ENCODE peak calls at places on chromosomes 1 and 21, in four cellular contexts. N, R, O and A are unnamed samples.

GRCh38 chr1:67650061-67650460 is 34.9 kb upstream of the GADD45A start:
- DNase-seq in N (no peak), R (no peak), O (peak), A (no peak)

GRCh38 chr1:228212966-228213844 is 5.4 kb downstream of the OBSCN start:
- DNase-seq in R (peak), O (peak), N (peak), A (peak)

GRCh38 chr1:16436946-16437474 is at the start of gene SPATA21:
- DNase-seq in R (no peak), N (no peak), O (no peak), A (no peak)

GRCh38 chr21:37878946-37879660 is 37.2 kb downstream of the KCNJ6 start:
- DNase-seq in O (peak), R (no peak), N (no peak), A (peak)

GRCh38 chr1:29973406-29973805 is 737.1 kb downstream of the PTPRU start:
- DNase-seq in N (no peak), R (no peak), O (no peak), A (no peak)

GRCh38 chr1:181090653-181091126 is 2.2 kb downstream of the IER5 start:
- DNase-seq in R (no peak), O (no peak), N (no peak), A (no peak)

GRCh38 chr1:153348511-153349362 is at the start of gene PGLYRP4:
- DNase-seq in O (no peak), N (no peak), R (no peak), A (no peak)

GRCh38 chr1:16117936-16118335 is 37.9 kb downstream of the EPHA2 start:
- DNase-seq in N (no peak), R (no peak), O (no peak), A (no peak)

GRCh38 chr1:38114231-38114630 is 67.6 kb upstream of the POU3F1 start:
- DNase-seq in R (no peak), N (no peak), O (peak), A (no peak)

GRCh38 chr1:6256640-6257039 is 4.3 kb downstream of the GPR153 start:
- DNase-seq in R (no peak), N (no peak), O (no peak), A (no peak)

GRCh38 chr1:28773105-28773504 is 36.4 kb downstream of the YTHDF2 start:
- DNase-seq in R (no peak), O (no peak), N (no peak), A (no peak)

GRCh38 chr1:1069711-1070676 is 4.1 kb downstream of the RNF223 start:
- DNase-seq in N (no peak), R (no peak), O (no peak), A (no peak)

GRCh38 chr1:3339856-3340255 is 114.6 kb upstream of the ARHGEF16 start:
- DNase-seq in R (no peak), O (no peak), N (no peak), A (no peak)

GRCh38 chr1:66831529-66832239 is 30.6 kb upstream of the INSL5 start:
- DNase-seq in O (peak), R (no peak), N (peak), A (no peak)

GRCh38 chr1:16983649-16984048 is 3.2 kb upstream of the MFAP2 start:
- DNase-seq in N (no peak), O (no peak), R (no peak), A (no peak)

GRCh38 chr1:54227091-54227602 is 27.2 kb downstream of the MRPL37 start:
- DNase-seq in R (peak), O (peak), N (no peak), A (peak)

GRCh38 chr1:226983998-226984364 is 43.9 kb downstream of the COQ8A start:
- DNase-seq in O (no peak), R (no peak), N (no peak), A (no peak)

GRCh38 chr1:226580625-226581270 is 32.2 kb downstream of the STUM start:
- DNase-seq in R (no peak), N (no peak), O (no peak), A (no peak)

GRCh38 chr1:176605151-176605550 is 142.2 kb downstream of the PAPPA2 start:
- DNase-seq in N (no peak), R (no peak), O (peak), A (no peak)

GRCh38 chr1:154608522-154609294 is 722 bp upstream of the ADAR start:
- DNase-seq in N (no peak), O (peak), R (peak), A (no peak)

GRCh38 chr1:66916320-66916719 is 8.3 kb downstream of the DNAI4 start:
- DNase-seq in N (no peak), R (peak), O (peak), A (no peak)

GRCh38 chr21:45253633-45254556 is 33.8 kb downstream of the POFUT2 start:
- DNase-seq in R (no peak), O (no peak), N (no peak), A (no peak)

GRCh38 chr1:172134087-172134731 is 286.3 kb upstream of the C1orf105 start:
- DNase-seq in N (no peak), O (no peak), R (no peak), A (no peak)

GRCh38 chr1:168190284-168190884 is 11.6 kb downstream of the TIPRL start:
- DNase-seq in N (no peak), R (no peak), O (no peak), A (no peak)

GRCh38 chr1:108897865-108898720 is 21.3 kb downstream of the GPSM2 start:
- DNase-seq in R (peak), N (no peak), O (peak), A (peak)

GRCh38 chr1:151846062-151846568 is 6.5 kb upstream of the C2CD4D start:
- DNase-seq in N (peak), R (no peak), O (peak), A (no peak)

GRCh38 chr1:173140733-173141132 is 66.4 kb downstream of the TNFSF4 start:
- DNase-seq in N (no peak), O (no peak), R (no peak), A (no peak)

GRCh38 chr1:5748286-5749225 is 243.7 kb downstream of the NPHP4 start:
- DNase-seq in R (no peak), N (no peak), O (no peak), A (no peak)

GRCh38 chr1:92482665-92483441 is 3.9 kb downstream of the GFI1 start:
- DNase-seq in N (no peak), O (no peak), R (no peak), A (no peak)

GRCh38 chr1:77057994-77058585 is 161.1 kb downstream of the PIGK start:
- DNase-seq in O (no peak), N (no peak), R (no peak), A (no peak)

GRCh38 chr1:3323021-3323790 is 131.3 kb upstream of the ARHGEF16 start:
- DNase-seq in R (no peak), N (no peak), O (no peak), A (no peak)

GRCh38 chr21:19540287-19540686 is 1136.7 kb upstream of the TMPRSS15 start:
- DNase-seq in N (no peak), O (no peak), R (no peak), A (no peak)

GRCh38 chr1:221800831-221801610 is 59.1 kb upstream of the DUSP10 start:
- DNase-seq in N (no peak), R (no peak), O (peak), A (no peak)

GRCh38 chr1:86370627-86371026 is 25.5 kb downstream of the ODF2L start:
- DNase-seq in O (peak), R (no peak), N (peak), A (no peak)

GRCh38 chr1:93629101-93630059 is 52.3 kb downstream of the BCAR3 start:
- DNase-seq in R (peak), N (no peak), O (peak), A (no peak)

GRCh38 chr21:17003221-17003620 is 509.6 kb upstream of the CXADR start:
- DNase-seq in O (peak), R (no peak), N (peak), A (no peak)

GRCh38 chr1:210246447-210246846 is 13.9 kb downstream of the SERTAD4 start:
- DNase-seq in N (no peak), O (no peak), R (no peak), A (no peak)

GRCh38 chr1:236830560-236830959 is 35.5 kb downstream of the MTR start:
- DNase-seq in R (peak), O (no peak), N (no peak), A (no peak)

GRCh38 chr1:202157945-202158344 is 2.5 kb downstream of the PTPN7 start:
- DNase-seq in O (no peak), N (no peak), R (no peak), A (no peak)

GRCh38 chr1:202161151-202162048 is 998 bp upstream of the PTPN7 start:
- DNase-seq in O (no peak), N (no peak), R (no peak), A (no peak)

GRCh38 chr1:202158810-202159533 is 1.4 kb downstream of the PTPN7 start:
- DNase-seq in N (no peak), R (peak), O (no peak), A (no peak)

GRCh38 chr1:202160377-202160940 is at the start of gene PTPN7:
- DNase-seq in R (peak), N (no peak), O (no peak), A (no peak)

DNA sequence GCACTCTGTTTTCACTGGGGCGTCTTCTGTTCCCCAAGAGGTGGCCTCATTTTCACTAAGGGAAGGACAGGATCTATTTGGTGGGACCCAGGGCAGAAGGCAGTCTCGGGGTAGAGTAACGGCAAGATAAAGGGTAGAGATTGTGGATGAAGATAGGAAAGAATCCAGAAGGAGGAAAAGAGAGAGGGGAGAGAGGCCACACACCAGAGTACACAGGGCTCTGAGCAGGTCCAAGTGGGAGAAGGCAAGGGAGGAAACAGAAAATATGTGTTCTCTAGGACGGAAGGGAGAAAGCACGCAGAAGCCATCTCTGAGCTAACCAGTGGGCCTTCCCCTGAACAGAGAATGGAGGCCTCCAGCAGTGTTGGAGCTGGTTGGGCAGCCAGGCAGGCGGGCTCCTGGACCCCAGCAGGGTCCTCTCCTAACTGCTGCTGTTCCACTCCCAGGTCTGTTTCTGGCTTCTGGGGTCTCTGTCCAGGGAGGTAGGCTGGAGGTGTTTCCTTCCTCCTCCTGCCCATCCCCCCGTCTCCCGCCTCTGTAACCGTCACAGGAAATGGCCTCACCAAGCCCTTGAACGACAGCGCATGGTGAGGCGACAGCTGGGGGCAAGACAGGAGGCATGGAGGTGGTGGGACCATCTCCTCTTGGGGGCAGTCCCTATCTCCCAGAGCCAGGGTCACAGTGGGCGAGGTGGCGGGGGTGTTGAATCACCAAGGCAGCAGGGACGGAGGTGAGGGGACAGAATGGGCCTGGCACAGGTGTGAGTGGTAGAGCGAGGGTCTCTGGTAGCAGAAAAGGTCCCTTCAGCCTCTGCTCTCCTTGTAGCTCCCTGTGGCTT is 649 bp downstream of the PTPN7 start:
- DNase-seq in O (no peak), R (peak), N (no peak), A (no peak)
- H3K4me3 ChIP-seq in O (no peak), R (no peak), N (no peak), A (no peak)

GRCh38 chr1:71559880-71560279 is 479.0 kb upstream of the ZRANB2 start:
- DNase-seq in O (no peak), R (no peak), N (no peak), A (no peak)

GRCh38 chr1:71561729-71562128 is 480.9 kb upstream of the ZRANB2 start:
- DNase-seq in N (peak), O (peak), R (no peak), A (peak)

GRCh38 chr1:71565267-71565666 is 484.4 kb upstream of the ZRANB2 start:
- DNase-seq in R (no peak), O (peak), N (peak), A (peak)

GRCh38 chr1:71562298-71562697 is 481.5 kb upstream of the ZRANB2 start:
- DNase-seq in N (no peak), O (no peak), R (no peak), A (no peak)

GRCh38 chr1:71561206-71561605 is 480.4 kb upstream of the ZRANB2 start:
- DNase-seq in R (no peak), N (no peak), O (peak), A (no peak)
- H3K4me3 ChIP-seq in R (no peak), N (no peak), O (no peak), A (no peak)

GRCh38 chr1:117930173-117930447 is 571 bp downstream of the WDR3 start:
- DNase-seq in N (no peak), R (no peak), O (no peak), A (no peak)
- H3K4me3 ChIP-seq in N (peak), R (peak), O (peak), A (peak)

GRCh38 chr1:82598816-82599215 is 798.1 kb downstream of the ADGRL2 start:
- DNase-seq in R (no peak), N (no peak), O (no peak), A (no peak)

GRCh38 chr1:82600314-82600713 is 799.6 kb downstream of the ADGRL2 start:
- DNase-seq in N (no peak), R (no peak), O (no peak), A (no peak)

DNA sequence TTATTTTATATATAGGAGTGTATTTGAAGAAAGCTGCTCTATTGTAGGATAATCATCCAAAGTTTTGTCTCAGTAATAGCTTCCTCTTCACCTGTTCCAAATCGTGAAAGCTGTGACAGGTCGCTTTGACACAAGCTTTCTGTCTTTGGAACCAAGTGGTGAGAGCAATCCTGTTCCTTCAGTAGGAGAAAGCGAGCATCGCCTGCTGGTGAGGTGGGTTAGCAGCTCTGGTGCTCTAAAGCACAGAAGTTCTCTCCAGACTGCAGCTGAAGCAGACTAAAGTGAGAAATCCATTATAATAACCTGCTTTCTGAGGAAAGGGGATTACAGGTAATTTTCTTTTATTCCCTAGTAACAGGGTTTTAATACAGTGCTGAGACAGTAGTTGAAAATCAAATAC is 803.8 kb downstream of the ADGRL2 start:
- DNase-seq in O (no peak), R (no peak), N (no peak), A (no peak)
- H3K4me3 ChIP-seq in O (no peak), R (no peak), N (no peak), A (no peak)

GRCh38 chr1:51342591-51343206 is 12.3 kb upstream of the TTC39A start:
- DNase-seq in R (no peak), N (no peak), O (no peak), A (no peak)

GRCh38 chr1:51336711-51337110 is 6.3 kb upstream of the TTC39A start:
- DNase-seq in O (no peak), N (no peak), R (no peak), A (no peak)

GRCh38 chr1:51341876-51342496 is 11.6 kb upstream of the TTC39A start:
- DNase-seq in R (no peak), N (no peak), O (no peak), A (no peak)

GRCh38 chr1:51343624-51344023 is 13.3 kb upstream of the TTC39A start:
- DNase-seq in N (no peak), R (no peak), O (no peak), A (no peak)

GRCh38 chr1:51340380-51340779 is 10.0 kb upstream of the TTC39A start:
- DNase-seq in O (no peak), N (no peak), R (no peak), A (no peak)
- H3K4me3 ChIP-seq in O (no peak), N (no peak), R (no peak), A (no peak)

GRCh38 chr1:158002630-158003408 is 9.4 kb downstream of the KIRREL1 start:
- DNase-seq in R (no peak), O (no peak), N (no peak), A (peak)
- H3K4me3 ChIP-seq in R (no peak), O (no peak), N (no peak), A (no peak)

GRCh38 chr1:201944002-201944401 is 2.3 kb downstream of the LMOD1 start:
- DNase-seq in O (no peak), N (no peak), R (no peak), A (no peak)
- H3K4me3 ChIP-seq in O (no peak), N (no peak), R (peak), A (no peak)